ENCODE peak calls at places on chromosomes 6 and 20, in seven cellular contexts. H is CD8-positive, alpha-beta memory T cell; I is HTR-8/SVneo; D is AG09319; S is stimulated activated CD8-positive, alpha-beta memory T cell treated with anti-CD3 and anti-CD28 coated beads, Interleukin-15, amount 100 ng/mL, for 1 hour; T is retina; P is stimulated activated CD4-positive, alpha-beta T cell treated with anti-CD3 and anti-CD28 coated beads, Interleukin-15, amount 100 ng/mL, for 1 hour. R is an unnamed sample.

GRCh38 chr6:36930483-36930882 is 24.1 kb upstream of the PI16 start:
- DNase-seq in D (no peak), T (no peak), P (no peak), I (no peak), S (no peak), H (no peak), R (no peak)

GRCh38 chr6:70520575-70520974 is 46.2 kb upstream of the SDHAF4 start:
- DNase-seq in P (no peak), S (no peak), D (no peak), I (peak; percentile 2), H (peak; percentile 11), T (no peak), R (peak; percentile 7)

GRCh38 chr20:17665756-17666155 is 16.3 kb downstream of the RRBP1 start:
- DNase-seq in D (no peak), P (no peak), S (no peak), H (no peak), T (no peak), I (no peak), R (no peak)

GRCh38 chr6:147154454-147154853 is 49.8 kb upstream of the STXBP5 start:
- DNase-seq in P (no peak), I (peak; percentile 12), T (no peak), S (no peak), H (no peak), D (no peak), R (no peak)

GRCh38 chr6:6851059-6851658 is 256.6 kb upstream of the RREB1 start:
- DNase-seq in P (no peak), S (no peak), T (no peak), D (peak; percentile 37), I (peak; percentile 78), H (no peak), R (no peak)

GRCh38 chr20:20621191-20621590 is 91.3 kb downstream of the RALGAPA2 start:
- DNase-seq in I (no peak), S (no peak), T (no peak), D (no peak), P (no peak), H (no peak), R (no peak)

GRCh38 chr6:164085086-164085485 is 670.6 kb downstream of the QKI start:
- DNase-seq in H (no peak), P (no peak), I (no peak), S (no peak), T (no peak), D (no peak), R (no peak)

GRCh38 chr6:128422871-128423270 is 97.5 kb downstream of the PTPRK start:
- DNase-seq in P (no peak), T (no peak), S (no peak), D (no peak), H (no peak), I (no peak), R (no peak)

GRCh38 chr6:143811492-143812157 is 31.5 kb upstream of the LTV1 start:
- DNase-seq in I (no peak), H (no peak), P (no peak), S (no peak), T (no peak), D (no peak), R (no peak)

GRCh38 chr20:63312268-63312667 is 19.3 kb downstream of the COL20A1 start:
- DNase-seq in T (no peak), I (no peak), S (no peak), D (no peak), P (no peak), H (no peak), R (no peak)

GRCh38 chr6:38495511-38495910 is 144.2 kb downstream of the BTBD9 start:
- DNase-seq in D (no peak), I (no peak), H (no peak), P (no peak), S (no peak), T (no peak), R (no peak)

GRCh38 chr20:20463933-20464374 is 96.0 kb downstream of the INSM1 start:
- DNase-seq in T (peak; percentile 81), D (no peak), S (no peak), P (no peak), H (no peak), I (no peak), R (no peak)

GRCh38 chr6:118650500-118651281 is 700 bp downstream of the CEP85L start:
- DNase-seq in T (peak; percentile 93), D (no peak), I (peak; percentile 48), S (no peak), H (peak; percentile 50), P (peak; percentile 35), R (peak; percentile 66)

GRCh38 chr20:4263011-4263410 is 247.7 kb upstream of the RNF24 start:
- DNase-seq in I (no peak), H (no peak), D (no peak), P (no peak), T (no peak), S (no peak), R (no peak)

GRCh38 chr6:39881851-39882566 is 52.3 kb downstream of the MOCS1 start:
- DNase-seq in D (peak; percentile 57), H (no peak), I (no peak), S (no peak), P (no peak), T (no peak), R (no peak)

GRCh38 chr6:3549314-3549940 is 92.6 kb upstream of the SLC22A23 start:
- DNase-seq in T (peak; percentile 34), H (no peak), P (no peak), I (no peak), S (no peak), D (no peak), R (no peak)

GRCh38 chr6:136014454-136015421 is 163.2 kb downstream of the PDE7B start:
- DNase-seq in H (no peak), P (no peak), D (peak; percentile 81), T (peak; percentile 16), S (no peak), I (peak; percentile 79), R (no peak)

GRCh38 chr6:113031591-113031990 is 684.5 kb downstream of the RFPL4B start:
- DNase-seq in H (no peak), D (no peak), T (peak; percentile 43), P (no peak), S (no peak), I (no peak), R (peak; percentile 6)

GRCh38 chr20:55116598-55116997 is 641.2 kb downstream of the DOK5 start:
- DNase-seq in I (no peak), D (no peak), H (no peak), S (no peak), T (no peak), P (no peak), R (no peak)

GRCh38 chr20:33647603-33648395 is 14.3 kb upstream of the C20orf144 start:
- DNase-seq in P (no peak), S (no peak), H (no peak), D (peak; percentile 38), I (no peak), T (peak; percentile 6), R (no peak)

GRCh38 chr20:53322651-53323050 is 271.0 kb downstream of the ZNF217 start:
- DNase-seq in S (no peak), P (no peak), T (no peak), H (peak; percentile 3), I (no peak), D (no peak), R (no peak)

GRCh38 chr20:16476032-16476431 is 97.2 kb downstream of the KIF16B start:
- DNase-seq in P (no peak), D (no peak), H (no peak), S (no peak), I (peak; percentile 25), T (peak; percentile 47), R (peak; percentile 65)

GRCh38 chr20:11041396-11041795 is 367.6 kb upstream of the JAG1 start:
- DNase-seq in H (no peak), P (no peak), T (no peak), D (no peak), S (no peak), I (no peak), R (no peak)

GRCh38 chr6:106281088-106281487 is 44.5 kb downstream of the ATG5 start:
- DNase-seq in D (no peak), H (no peak), I (no peak), T (no peak), P (no peak), S (no peak), R (no peak)

GRCh38 chr6:39886871-39887270 is 47.4 kb downstream of the MOCS1 start:
- DNase-seq in P (no peak), I (no peak), D (no peak), T (no peak), S (no peak), H (no peak), R (no peak)

GRCh38 chr20:50868509-50869495 is 62.4 kb downstream of the ADNP start:
- DNase-seq in I (no peak), D (no peak), T (no peak), S (no peak), P (no peak), H (no peak), R (no peak)

GRCh38 chr6:45789238-45789637 is 226.4 kb downstream of the CLIC5 start:
- DNase-seq in D (no peak), H (no peak), S (no peak), P (no peak), T (no peak), I (no peak), R (no peak)

GRCh38 chr6:1242021-1242420 is 69.9 kb upstream of the FOXQ1 start:
- DNase-seq in S (no peak), T (no peak), D (no peak), H (no peak), I (no peak), P (no peak), R (no peak)